ENCODE peak calls at places on chromosomes 12 and 14, in four cellular contexts. V, U, A and G are unnamed samples.

GRCh38 chr14:68576496-68577244 is 216.2 kb downstream of the ZFP36L1 start:
- DNase-seq in V (peak; percentile 30), U (peak; percentile 80), A (no peak), G (no peak)

GRCh38 chr14:51224551-51224950 is 15.5 kb upstream of the TMX1 start:
- DNase-seq in V (no peak), U (no peak), A (no peak), G (no peak)

GRCh38 chr12:130447655-130447965 is 109.9 kb downstream of the PIWIL1 start:
- DNase-seq in V (no peak), U (no peak), A (no peak), G (no peak)

GRCh38 chr12:122420471-122421262 is 1.8 kb downstream of the CLIP1 start:
- DNase-seq in V (no peak), U (no peak), A (no peak), G (no peak)

GRCh38 chr12:24479131-24479530 is 469.8 kb downstream of the BCAT1 start:
- DNase-seq in V (no peak), U (no peak), A (no peak), G (no peak)

GRCh38 chr14:63737582-63738006 is 9.7 kb upstream of the SGPP1 start:
- DNase-seq in V (no peak), U (peak; percentile 6), A (no peak), G (no peak)

GRCh38 chr12:39062266-39062996 is 157.0 kb upstream of the CPNE8 start:
- DNase-seq in V (no peak), U (no peak), A (no peak), G (no peak)

GRCh38 chr12:926641-927040 is 22.9 kb downstream of the RAD52 start:
- DNase-seq in V (no peak), U (no peak), A (no peak), G (no peak)

GRCh38 chr14:101019541-101019940 is 116.0 kb upstream of the RTL1 start:
- DNase-seq in V (no peak), U (no peak), A (peak; percentile 10), G (no peak)

GRCh38 chr14:49766839-49767238 is 1.1 kb upstream of the KLHDC2 start:
- DNase-seq in V (no peak), U (no peak), A (no peak), G (no peak)

GRCh38 chr14:99596071-99596627 is 7.9 kb downstream of the CCDC85C start:
- DNase-seq in V (peak; percentile 36), U (no peak), A (no peak), G (no peak)

GRCh38 chr14:61472025-61472672 is 150.8 kb downstream of the PRKCH start:
- DNase-seq in V (peak; percentile 100), U (peak; percentile 97), A (no peak), G (peak; percentile 82)

GRCh38 chr14:105774001-105774400 is 247.6 kb downstream of the TMEM121 start:
- DNase-seq in V (peak; percentile 2), U (no peak), A (no peak), G (no peak)

GRCh38 chr14:39977198-39977597 is 545.0 kb upstream of the FBXO33 start:
- DNase-seq in V (no peak), U (no peak), A (no peak), G (no peak)

GRCh38 chr12:208813-209212 is 5.1 kb downstream of the SLC6A12 start:
- DNase-seq in V (no peak), U (no peak), A (no peak), G (no peak)

GRCh38 chr12:94095618-94096017 is 52.8 kb upstream of the PLXNC1 start:
- DNase-seq in V (no peak), U (no peak), A (no peak), G (no peak)

GRCh38 chr14:99729991-99730875 is 46.1 kb downstream of the CYP46A1 start:
- DNase-seq in V (peak; percentile 76), U (peak; percentile 39), A (peak; percentile 82), G (no peak)

GRCh38 chr12:1583421-1584078 is 10.8 kb downstream of the FBXL14 start:
- DNase-seq in V (peak; percentile 83), U (peak; percentile 96), A (peak; percentile 59), G (peak; percentile 80)

GRCh38 chr14:90510208-90510607 is 113.4 kb downstream of the CALM1 start:
- DNase-seq in V (peak; percentile 10), U (no peak), A (no peak), G (no peak)

GRCh38 chr12:109944975-109945374 is 44.9 kb downstream of the TCHP start:
- DNase-seq in V (no peak), U (peak; percentile 73), A (peak; percentile 70), G (no peak)

GRCh38 chr14:89386214-89386886 is 30.7 kb downstream of the FOXN3 start:
- DNase-seq in V (no peak), U (no peak), A (no peak), G (no peak)

GRCh38 chr14:98168196-98168985 is 1103.6 kb downstream of the BCL11B start:
- DNase-seq in V (no peak), U (no peak), A (no peak), G (peak; percentile 97)

GRCh38 chr12:44847403-44847802 is 28.7 kb downstream of the NELL2 start:
- DNase-seq in V (no peak), U (no peak), A (no peak), G (no peak)

GRCh38 chr12:129659927-129660326 is 243.9 kb downstream of the TMEM132D start:
- DNase-seq in V (no peak), U (no peak), A (no peak), G (no peak)

GRCh38 chr12:22339691-22340090 is 5.2 kb upstream of the ST8SIA1 start:
- DNase-seq in V (no peak), U (no peak), A (no peak), G (no peak)

GRCh38 chr14:85437143-85437542 is 92.8 kb upstream of the FLRT2 start:
- DNase-seq in V (peak; percentile 77), U (peak; percentile 74), A (no peak), G (no peak)

GRCh38 chr14:80202888-80203562 is 8.3 kb downstream of the DIO2 start:
- DNase-seq in V (peak; percentile 27), U (no peak), A (no peak), G (peak; percentile 44)

GRCh38 chr12:47964102-47964723 is 817 bp downstream of the TMEM106C start:
- DNase-seq in V (peak; percentile 34), U (peak; percentile 22), A (no peak), G (peak; percentile 7)

GRCh38 chr12:108572166-108572790 is 9.9 kb downstream of the ISCU start:
- DNase-seq in V (peak; percentile 11), U (no peak), A (no peak), G (no peak)

GRCh38 chr14:36938678-36939077 is 233.7 kb downstream of the SLC25A21 start:
- DNase-seq in V (no peak), U (no peak), A (no peak), G (no peak)

GRCh38 chr14:36941783-36942521 is 230.5 kb downstream of the SLC25A21 start:
- DNase-seq in V (peak; percentile 88), U (peak; percentile 69), A (peak; percentile 66), G (peak; percentile 42)

GRCh38 chr14:36940476-36940875 is 231.9 kb downstream of the SLC25A21 start:
- DNase-seq in V (no peak), U (peak; percentile 41), A (no peak), G (no peak)

GRCh38 chr14:36935976-36936678 is 236.3 kb downstream of the SLC25A21 start:
- DNase-seq in V (peak; percentile 80), U (peak; percentile 41), A (no peak), G (no peak)

GRCh38 chr14:36939265-36939664 is 233.1 kb downstream of the SLC25A21 start:
- DNase-seq in V (no peak), U (no peak), A (no peak), G (no peak)
- H3K4me3 ChIP-seq in V (no peak overlapping the region), U (no peak overlapping the region), A (no peak overlapping the region), G (no peak overlapping the region)

DNA sequence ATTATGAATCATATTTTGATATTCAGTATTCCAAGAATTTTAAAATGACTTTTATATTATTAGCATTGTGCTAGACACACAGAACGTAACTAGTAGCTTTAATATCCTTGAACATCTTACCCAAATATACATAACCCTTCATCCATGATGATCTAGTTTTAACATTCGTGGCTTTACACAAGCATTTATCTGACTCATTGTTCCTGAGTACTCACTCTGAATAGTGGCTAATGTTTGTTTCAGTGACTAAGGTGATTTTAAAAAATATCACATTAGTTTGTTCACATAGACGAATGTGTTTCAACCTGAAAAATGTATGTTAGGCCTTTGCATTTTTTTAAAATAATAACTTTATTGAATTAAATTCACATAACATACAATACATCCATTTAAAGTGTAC is 80.0 kb upstream of the PTPRQ start:
- DNase-seq in V (peak; percentile 56), U (no peak), A (no peak), G (no peak)
- H3K4me3 ChIP-seq in V (no peak overlapping the region), U (no peak overlapping the region), A (no peak overlapping the region), G (no peak overlapping the region)

GRCh38 chr12:27549801-27550652 is 26.0 kb downstream of the PPFIBP1 start:
- DNase-seq in V (peak; percentile 99), U (peak; percentile 98), A (peak; percentile 87), G (no peak)
- H3K4me3 ChIP-seq in V (peak overlapping the region; percentile 51), U (peak overlapping the region; percentile 43), A (no peak overlapping the region), G (no peak overlapping the region)

GRCh38 chr14:94110552-94111181 is at the start of gene IFI27:
- DNase-seq in V (peak; percentile 24), U (peak; percentile 94), A (peak; percentile 53), G (no peak)
- H3K4me3 ChIP-seq in V (no peak within 1 kb of the TSS), U (peak within 1 kb of the TSS; percentile 60), A (peak within 1 kb of the TSS; percentile 17), G (no peak within 1 kb of the TSS)

GRCh38 chr14:96098309-96098998 is 59.3 kb downstream of the C14orf132 start:
- DNase-seq in V (peak; percentile 73), U (peak; percentile 76), A (no peak), G (peak; percentile 20)
- H3K4me3 ChIP-seq in V (no peak overlapping the region), U (no peak overlapping the region), A (no peak overlapping the region), G (no peak overlapping the region)

DNA sequence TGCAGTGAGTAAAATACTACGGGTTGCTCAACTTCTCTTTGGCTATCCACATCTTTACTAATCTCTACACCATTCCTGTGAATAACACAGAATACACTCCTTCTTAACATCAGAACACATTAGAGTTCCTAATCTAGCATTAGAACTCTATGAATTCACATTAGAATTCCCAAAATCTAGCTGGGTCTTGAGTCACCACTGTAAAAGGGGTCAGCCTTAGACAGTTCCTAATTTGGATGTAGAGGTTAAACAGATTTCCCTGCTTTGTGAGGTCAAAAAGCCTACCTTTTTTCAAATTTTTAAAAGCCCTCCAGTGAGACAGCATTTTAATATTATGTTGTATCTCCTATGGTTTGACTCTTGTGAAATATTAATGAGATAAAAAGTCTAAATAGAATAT is 7.4 kb downstream of the HNRNPC start:
- DNase-seq in V (no peak), U (no peak), A (no peak), G (no peak)
- H3K4me3 ChIP-seq in V (no peak overlapping the region), U (no peak overlapping the region), A (no peak overlapping the region), G (no peak overlapping the region)

GRCh38 chr12:131897276-131897675 is 2.9 kb downstream of the ULK1 start:
- DNase-seq in V (no peak), U (no peak), A (peak; percentile 53), G (no peak)
- H3K4me3 ChIP-seq in V (peak overlapping the region; percentile 74), U (no peak overlapping the region), A (no peak overlapping the region), G (no peak overlapping the region)